ENCODE peak calls at places on chromosomes 12 and 14, in ten cellular contexts. Z is breast epithelium; R is substantia nigra; P is iris pigment epithelial cell; A is heart left ventricle; X is body of pancreas; N is mucosa of descending colon; J is lung; V is GM12865; I is activated naive CD4-positive, alpha-beta T cell treated with Interleukin-2 at 50 U/mL for 16 hours. W is an unnamed sample.

GRCh38 chr14:102164241-102164641 is 24.5 kb downstream of the WDR20 start:
- DNase-seq in R (no peak), P (peak; percentile 61), A (no peak), J (no peak), Z (no peak), N (no peak), V (no peak), X (no peak), I (no peak), W (no peak)

GRCh38 chr12:88553941-88554658 is 26.2 kb downstream of the KITLG start:
- DNase-seq in A (no peak), P (peak; percentile 93), Z (peak; percentile 54), J (no peak), I (no peak), R (no peak), V (no peak), N (no peak), X (peak; percentile 10), W (no peak)

GRCh38 chr12:5188413-5188930 is 144.8 kb downstream of the KCNA5 start:
- DNase-seq in R (no peak), X (no peak), V (no peak), N (no peak), J (no peak), A (no peak), Z (no peak), P (no peak), I (no peak), W (no peak)

GRCh38 chr14:77979171-77979570 is 179.3 kb downstream of the ADCK1 start:
- DNase-seq in J (no peak), X (no peak), N (no peak), R (peak; percentile 12), V (no peak), P (no peak), Z (no peak), I (no peak), A (no peak), W (no peak)

GRCh38 chr14:21894003-21894897 is 220.6 kb upstream of the OR4E1 start:
- DNase-seq in R (peak; percentile 17), X (peak; percentile 5), N (peak; percentile 44), V (peak; percentile 9), A (no peak), I (peak; percentile 48), Z (no peak), J (no peak), P (peak; percentile 8), W (peak; percentile 21)

GRCh38 chr14:22887260-22887989 is 4.4 kb downstream of the REM2 start:
- DNase-seq in A (no peak), P (peak; percentile 76), Z (peak; percentile 79), J (peak; percentile 73), X (peak; percentile 80), N (no peak), I (peak; percentile 41), V (peak; percentile 96), R (no peak), W (peak; percentile 64)

GRCh38 chr12:127428420-127428819 is 838.5 kb upstream of the TMEM132C start:
- DNase-seq in N (no peak), A (no peak), Z (no peak), J (no peak), R (no peak), I (no peak), P (no peak), X (no peak), V (peak; percentile 6), W (no peak)

GRCh38 chr12:60494249-60494648 is 898.4 kb downstream of the SLC16A7 start:
- DNase-seq in X (no peak), J (no peak), A (no peak), Z (no peak), P (peak; percentile 57), N (no peak), V (peak; percentile 9), R (no peak), I (no peak), W (no peak)

GRCh38 chr14:69719501-69719951 is 47.4 kb upstream of the SRSF5 start:
- DNase-seq in P (peak; percentile 99), Z (peak; percentile 81), R (no peak), J (no peak), V (no peak), A (peak; percentile 49), X (peak; percentile 41), N (peak; percentile 51), I (no peak), W (no peak)

GRCh38 chr12:103915306-103915705 is 14.9 kb upstream of the HSP90B1 start:
- DNase-seq in N (no peak), X (no peak), V (no peak), P (peak; percentile 39), J (no peak), A (no peak), Z (no peak), I (no peak), R (no peak), W (no peak)

GRCh38 chr12:122981587-122982493 is 1.4 kb downstream of the ARL6IP4 start:
- DNase-seq in J (no peak), I (no peak), Z (no peak), A (peak; percentile 9), R (no peak), P (no peak), V (no peak), N (peak; percentile 51), X (no peak), W (no peak)

GRCh38 chr12:3278681-3279414 is 201.7 kb downstream of the TSPAN9 start:
- DNase-seq in V (no peak), Z (no peak), X (no peak), R (no peak), P (no peak), A (no peak), J (no peak), N (no peak), I (no peak), W (no peak)

GRCh38 chr12:31387466-31387865 is 61.5 kb upstream of the SINHCAF start:
- DNase-seq in Z (no peak), P (no peak), I (no peak), V (no peak), A (no peak), J (no peak), N (no peak), R (no peak), X (no peak), W (no peak)

GRCh38 chr14:104573930-104574329 is 5.6 kb upstream of the C14orf180 start:
- DNase-seq in P (no peak), A (no peak), I (no peak), V (no peak), X (no peak), R (no peak), J (no peak), N (no peak), Z (no peak), W (no peak)

GRCh38 chr12:15443050-15443449 is 120.7 kb downstream of the PTPRO start:
- DNase-seq in R (no peak), V (no peak), P (no peak), I (no peak), X (no peak), N (no peak), Z (no peak), J (no peak), A (no peak), W (no peak)

GRCh38 chr14:69848903-69849391 is 30.3 kb upstream of the SMOC1 start:
- DNase-seq in I (no peak), A (no peak), J (no peak), X (peak; percentile 11), P (no peak), N (no peak), R (no peak), V (no peak), Z (no peak), W (no peak)

GRCh38 chr12:113103756-113104450 is 31.7 kb downstream of the RASAL1 start:
- DNase-seq in I (peak; percentile 68), N (no peak), A (no peak), J (no peak), P (no peak), X (peak; percentile 75), Z (no peak), R (no peak), V (no peak), W (no peak)

GRCh38 chr14:65478017-65478416 is 65.5 kb downstream of the FUT8 start:
- DNase-seq in R (no peak), J (no peak), X (no peak), I (no peak), P (no peak), N (no peak), A (no peak), V (no peak), Z (no peak), W (no peak)

GRCh38 chr12:14540801-14541462 is 26.8 kb downstream of the PLBD1 start:
- DNase-seq in Z (no peak), V (peak; percentile 15), N (no peak), I (no peak), R (no peak), A (no peak), X (no peak), J (no peak), P (no peak), W (no peak)

GRCh38 chr12:91370086-91370868 is 187.7 kb upstream of the DCN start:
- DNase-seq in Z (no peak), R (no peak), P (no peak), A (no peak), J (no peak), N (no peak), I (no peak), V (no peak), X (no peak), W (no peak)

GRCh38 chr12:40903040-40903439 is 210.8 kb downstream of the CNTN1 start:
- DNase-seq in I (no peak), X (no peak), J (no peak), V (no peak), R (peak; percentile 2), P (no peak), N (no peak), A (no peak), Z (no peak), W (no peak)

GRCh38 chr12:65532162-65532561 is 253.7 kb downstream of the MSRB3 start:
- DNase-seq in A (no peak), P (peak; percentile 86), N (no peak), R (no peak), X (no peak), J (no peak), Z (no peak), I (no peak), V (no peak), W (no peak)

GRCh38 chr14:98198385-98198784 is 1073.6 kb downstream of the BCL11B start:
- DNase-seq in I (peak; percentile 47), A (no peak), J (no peak), N (no peak), P (no peak), X (peak; percentile 19), R (no peak), V (peak; percentile 97), Z (no peak), W (peak; percentile 33)

GRCh38 chr12:89936631-89937030 is 228.0 kb upstream of the ATP2B1 start:
- DNase-seq in I (no peak), N (no peak), P (no peak), Z (no peak), J (no peak), R (no peak), A (no peak), V (no peak), X (no peak), W (no peak)

GRCh38 chr14:32183151-32184048 is 18.4 kb upstream of the RNU6-7 start:
- DNase-seq in P (no peak), A (no peak), N (no peak), X (no peak), R (no peak), J (no peak), V (no peak), I (no peak), Z (no peak), W (no peak)

GRCh38 chr12:14239350-14239934 is 126.0 kb upstream of the ATF7IP start:
- DNase-seq in A (no peak), X (peak; percentile 17), P (no peak), I (peak; percentile 19), Z (peak; percentile 36), V (peak; percentile 86), N (no peak), R (no peak), J (no peak), W (peak; percentile 54)

GRCh38 chr12:52794479-52795331 is 1.2 kb downstream of the KRT3 start:
- DNase-seq in R (no peak), J (no peak), N (no peak), X (no peak), V (no peak), Z (no peak), P (no peak), A (no peak), I (no peak), W (no peak)

GRCh38 chr14:101761881-101762529 is 496 bp downstream of the PPP2R5C start:
- DNase-seq in P (peak; percentile 4), N (peak; percentile 72), V (peak; percentile 26), X (peak; percentile 64), J (no peak), R (no peak), I (peak; percentile 51), A (peak; percentile 38), Z (peak; percentile 29), W (peak; percentile 73)

W was measured in Peyer's patch.